ENCODE peak calls at places on chromosome 19, in nine cellular contexts. One of them, this sample, is unnamed.
A peak's percentile ranks its signal among the peaks of the same experiment; 100 is the strongest.

GRCh38 chr19:33446156-33446917 is 72.8 kb downstream of the CEBPG start:
- DNase-seq in HepG2: no peak
- DNase-seq in H1: no peak
- DNase-seq in suprapubic skin: peak; percentile 36
- DNase-seq in GM12878: no peak
- DNase-seq in K562: no peak
- DNase-seq in stomach: no peak
- DNase-seq in A549: no peak
- DNase-seq in SK-N-SH: no peak
- DNase-seq in this sample: no peak

GRCh38 chr19:4534836-4535658 is at the start of gene PLIN5:
- DNase-seq in HepG2: peak; percentile 80
- DNase-seq in H1: peak; percentile 99
- DNase-seq in suprapubic skin: peak; percentile 78
- DNase-seq in GM12878: peak; percentile 3
- DNase-seq in K562: peak; percentile 99
- DNase-seq in stomach: peak; percentile 96
- DNase-seq in A549: peak; percentile 65
- DNase-seq in SK-N-SH: peak; percentile 98
- DNase-seq in this sample: no peak

GRCh38 chr19:38544569-38545315 is 73.0 kb downstream of the MAP4K1 start:
- DNase-seq in HepG2: no peak
- DNase-seq in H1: no peak
- DNase-seq in suprapubic skin: no peak
- DNase-seq in GM12878: no peak
- DNase-seq in K562: peak; percentile 62
- DNase-seq in stomach: no peak
- DNase-seq in A549: no peak
- DNase-seq in SK-N-SH: no peak
- DNase-seq in this sample: no peak

GRCh38 chr19:33102893-33103292 is 21.9 kb downstream of the GPATCH1 start:
- DNase-seq in HepG2: no peak
- DNase-seq in H1: no peak
- DNase-seq in suprapubic skin: no peak
- DNase-seq in GM12878: no peak
- DNase-seq in K562: no peak
- DNase-seq in stomach: no peak
- DNase-seq in A549: no peak
- DNase-seq in SK-N-SH: no peak
- DNase-seq in this sample: no peak

GRCh38 chr19:5903502-5904301 is at the start of gene NDUFA11:
- DNase-seq in HepG2: peak; percentile 88
- DNase-seq in H1: peak; percentile 99
- DNase-seq in suprapubic skin: peak; percentile 100
- DNase-seq in GM12878: no peak
- DNase-seq in K562: peak; percentile 88
- DNase-seq in stomach: peak; percentile 99
- DNase-seq in A549: peak; percentile 83
- DNase-seq in SK-N-SH: peak; percentile 93
- DNase-seq in this sample: peak; percentile 99

GRCh38 chr19:48390188-48391099 is 907 bp downstream of the KDELR1 start:
- DNase-seq in HepG2: peak; percentile 44
- DNase-seq in H1: peak; percentile 84
- DNase-seq in suprapubic skin: peak; percentile 84
- DNase-seq in GM12878: no peak
- DNase-seq in K562: peak; percentile 84
- DNase-seq in stomach: peak; percentile 70
- DNase-seq in A549: no peak
- DNase-seq in SK-N-SH: peak; percentile 84
- DNase-seq in this sample: peak; percentile 21

GRCh38 chr19:3080281-3080680 is 13.9 kb upstream of the GNA11 start:
- DNase-seq in HepG2: no peak
- DNase-seq in H1: no peak
- DNase-seq in suprapubic skin: no peak
- DNase-seq in GM12878: no peak
- DNase-seq in K562: no peak
- DNase-seq in stomach: no peak
- DNase-seq in A549: no peak
- DNase-seq in SK-N-SH: peak; percentile 27
- DNase-seq in this sample: no peak

GRCh38 chr19:18809149-18809978 is 18.3 kb upstream of the COMP start:
- DNase-seq in HepG2: no peak
- DNase-seq in H1: no peak
- DNase-seq in suprapubic skin: no peak
- DNase-seq in GM12878: no peak
- DNase-seq in K562: no peak
- DNase-seq in stomach: peak; percentile 38
- DNase-seq in A549: no peak
- DNase-seq in SK-N-SH: no peak
- DNase-seq in this sample: peak; percentile 58

GRCh38 chr19:47049307-47049700 is 880 bp upstream of the TMEM160 start:
- DNase-seq in HepG2: no peak
- DNase-seq in H1: no peak
- DNase-seq in suprapubic skin: no peak
- DNase-seq in GM12878: no peak
- DNase-seq in K562: no peak
- DNase-seq in stomach: no peak
- DNase-seq in A549: no peak
- DNase-seq in SK-N-SH: no peak
- DNase-seq in this sample: no peak

GRCh38 chr19:18777156-18777724 is 13.9 kb downstream of the COMP start:
- DNase-seq in HepG2: no peak
- DNase-seq in H1: no peak
- DNase-seq in suprapubic skin: no peak
- DNase-seq in GM12878: no peak
- DNase-seq in K562: no peak
- DNase-seq in stomach: no peak
- DNase-seq in A549: no peak
- DNase-seq in SK-N-SH: no peak
- DNase-seq in this sample: no peak

GRCh38 chr19:45781282-45782161 is 768 bp downstream of the DMPK start:
- DNase-seq in HepG2: no peak
- DNase-seq in H1: no peak
- DNase-seq in suprapubic skin: no peak
- DNase-seq in GM12878: no peak
- DNase-seq in K562: no peak
- DNase-seq in stomach: peak; percentile 72
- DNase-seq in A549: peak; percentile 92
- DNase-seq in SK-N-SH: no peak
- DNase-seq in this sample: no peak

GRCh38 chr19:39132344-39132969 is 6.9 kb downstream of the PAK4 start:
- DNase-seq in HepG2: no peak
- DNase-seq in H1: no peak
- DNase-seq in suprapubic skin: no peak
- DNase-seq in GM12878: no peak
- DNase-seq in K562: no peak
- DNase-seq in stomach: no peak
- DNase-seq in A549: no peak
- DNase-seq in SK-N-SH: no peak
- DNase-seq in this sample: no peak

GRCh38 chr19:1942934-1943555 is 2.1 kb downstream of the CSNK1G2 start:
- DNase-seq in HepG2: no peak
- DNase-seq in H1: no peak
- DNase-seq in suprapubic skin: no peak
- DNase-seq in GM12878: no peak
- DNase-seq in K562: no peak
- DNase-seq in stomach: no peak
- DNase-seq in A549: no peak
- DNase-seq in SK-N-SH: no peak
- DNase-seq in this sample: no peak
- H3K4me1 ChIP-seq in HepG2: peaks cover 31% of the 10 kb centered on the region
- H3K4me1 ChIP-seq in H1: no peaks in the 10 kb centered on the region
- H3K4me1 ChIP-seq in suprapubic skin: peaks cover 53% of the 10 kb centered on the region
- H3K4me1 ChIP-seq in GM12878: peaks cover 13% of the 10 kb centered on the region
- H3K4me1 ChIP-seq in K562: peaks cover 20% of the 10 kb centered on the region
- H3K4me1 ChIP-seq in stomach: peaks cover 59% of the 10 kb centered on the region
- H3K4me1 ChIP-seq in A549: peaks cover 11% of the 10 kb centered on the region
- H3K4me1 ChIP-seq in SK-N-SH: peaks cover 27% of the 10 kb centered on the region
- H3K4me1 ChIP-seq in this sample: peaks cover 53% of the 10 kb centered on the region

GRCh38 chr19:15200575-15201364 is at the start of gene NOTCH3:
- DNase-seq in HepG2: no peak
- DNase-seq in H1: peak; percentile 77
- DNase-seq in suprapubic skin: no peak
- DNase-seq in GM12878: no peak
- DNase-seq in K562: peak; percentile 50
- DNase-seq in stomach: no peak
- DNase-seq in A549: no peak
- DNase-seq in SK-N-SH: peak; percentile 88
- DNase-seq in this sample: no peak

GRCh38 chr19:15199652-15200574 is 882 bp downstream of the NOTCH3 start:
- DNase-seq in HepG2: no peak
- DNase-seq in H1: peak; percentile 94
- DNase-seq in suprapubic skin: no peak
- DNase-seq in GM12878: no peak
- DNase-seq in K562: peak; percentile 59
- DNase-seq in stomach: no peak
- DNase-seq in A549: no peak
- DNase-seq in SK-N-SH: peak; percentile 91
- DNase-seq in this sample: no peak

GRCh38 chr19:15198006-15198356 is 2.8 kb downstream of the NOTCH3 start:
- DNase-seq in HepG2: no peak
- DNase-seq in H1: no peak
- DNase-seq in suprapubic skin: no peak
- DNase-seq in GM12878: no peak
- DNase-seq in K562: no peak
- DNase-seq in stomach: no peak
- DNase-seq in A549: no peak
- DNase-seq in SK-N-SH: no peak
- DNase-seq in this sample: no peak

GRCh38 chr19:15197275-15198005 is 3.4 kb downstream of the NOTCH3 start:
- DNase-seq in HepG2: no peak
- DNase-seq in H1: no peak
- DNase-seq in suprapubic skin: no peak
- DNase-seq in GM12878: no peak
- DNase-seq in K562: no peak
- DNase-seq in stomach: no peak
- DNase-seq in A549: no peak
- DNase-seq in SK-N-SH: peak; percentile 67
- DNase-seq in this sample: no peak

DNA sequence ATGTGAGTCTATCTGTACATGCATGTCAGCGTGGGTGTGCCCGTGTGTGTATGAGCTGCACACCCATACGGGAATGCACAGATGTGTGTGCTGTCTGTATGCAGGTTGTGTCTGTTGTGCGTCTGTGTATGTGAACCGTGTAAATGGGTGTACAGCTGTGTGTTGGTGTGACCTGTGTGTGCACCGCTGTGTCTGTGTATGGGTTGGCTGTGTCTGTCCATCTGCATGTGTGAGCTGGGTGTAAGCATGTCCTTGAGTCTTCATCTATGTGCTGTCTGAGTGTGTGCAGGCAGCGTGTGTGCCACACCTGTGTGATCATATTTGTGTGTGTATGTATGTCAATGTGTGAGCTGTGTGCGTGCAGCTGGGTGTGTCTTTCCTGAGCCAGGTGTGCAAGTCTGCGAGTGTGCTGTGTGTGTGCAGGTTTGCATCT is 1.6 kb downstream of the NOTCH3 start:
- DNase-seq in HepG2: no peak
- DNase-seq in H1: no peak
- DNase-seq in suprapubic skin: no peak
- DNase-seq in GM12878: no peak
- DNase-seq in K562: no peak
- DNase-seq in stomach: no peak
- DNase-seq in A549: no peak
- DNase-seq in SK-N-SH: no peak
- DNase-seq in this sample: no peak
- H3K27ac ChIP-seq in HepG2: no peak overlapping the region
- H3K27ac ChIP-seq in H1: no peak overlapping the region
- H3K27ac ChIP-seq in suprapubic skin: peak overlapping the region; percentile 96
- H3K27ac ChIP-seq in GM12878: no peak overlapping the region
- H3K27ac ChIP-seq in K562: no peak overlapping the region
- H3K27ac ChIP-seq in stomach: no peak overlapping the region
- H3K27ac ChIP-seq in A549: no peak overlapping the region
- H3K27ac ChIP-seq in SK-N-SH: no peak overlapping the region
- H3K27ac ChIP-seq in this sample: peak overlapping the region; percentile 86

DNA sequence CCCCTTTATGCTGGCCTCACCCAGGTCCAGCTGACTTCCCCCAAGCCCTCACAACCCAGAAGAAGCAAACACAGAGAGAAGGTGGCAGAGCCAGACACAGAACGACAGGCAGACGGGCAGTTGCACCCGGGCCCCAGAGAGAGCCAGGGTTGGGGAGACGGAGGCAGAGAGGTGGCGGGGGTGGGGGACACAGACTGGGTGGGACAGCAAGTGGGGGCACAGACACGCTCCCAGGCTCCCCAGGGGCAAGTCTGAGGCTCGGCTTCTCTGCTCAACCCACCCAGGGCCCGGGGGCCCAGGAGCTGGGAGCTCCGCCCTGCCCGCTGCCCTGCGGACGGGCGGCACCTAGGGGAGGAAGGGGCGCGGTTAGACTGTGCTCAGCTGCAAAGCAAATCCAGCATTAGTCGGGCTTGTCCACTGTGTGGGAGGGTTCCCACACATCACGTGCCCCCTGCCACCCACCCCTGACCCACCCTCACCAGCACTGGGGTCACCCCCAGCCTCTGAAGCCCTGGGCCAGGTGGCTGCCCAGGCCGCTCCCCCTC is 31.3 kb upstream of the ASF1B start:
- DNase-seq in HepG2: no peak
- DNase-seq in H1: no peak
- DNase-seq in suprapubic skin: no peak
- DNase-seq in GM12878: no peak
- DNase-seq in K562: no peak
- DNase-seq in stomach: no peak
- DNase-seq in A549: no peak
- DNase-seq in SK-N-SH: peak; percentile 41
- DNase-seq in this sample: no peak
- TF ChIP-seq EP300 in HepG2: no peak
- TF ChIP-seq EP300 in H1: no peak
- TF ChIP-seq EP300 in suprapubic skin: no peak
- TF ChIP-seq EP300 in GM12878: no peak
- TF ChIP-seq EP300 in K562: no peak
- TF ChIP-seq EP300 in stomach: no peak
- TF ChIP-seq EP300 in A549: no peak
- TF ChIP-seq EP300 in SK-N-SH: no peak
- TF ChIP-seq EP300 in this sample: no peak

DNA sequence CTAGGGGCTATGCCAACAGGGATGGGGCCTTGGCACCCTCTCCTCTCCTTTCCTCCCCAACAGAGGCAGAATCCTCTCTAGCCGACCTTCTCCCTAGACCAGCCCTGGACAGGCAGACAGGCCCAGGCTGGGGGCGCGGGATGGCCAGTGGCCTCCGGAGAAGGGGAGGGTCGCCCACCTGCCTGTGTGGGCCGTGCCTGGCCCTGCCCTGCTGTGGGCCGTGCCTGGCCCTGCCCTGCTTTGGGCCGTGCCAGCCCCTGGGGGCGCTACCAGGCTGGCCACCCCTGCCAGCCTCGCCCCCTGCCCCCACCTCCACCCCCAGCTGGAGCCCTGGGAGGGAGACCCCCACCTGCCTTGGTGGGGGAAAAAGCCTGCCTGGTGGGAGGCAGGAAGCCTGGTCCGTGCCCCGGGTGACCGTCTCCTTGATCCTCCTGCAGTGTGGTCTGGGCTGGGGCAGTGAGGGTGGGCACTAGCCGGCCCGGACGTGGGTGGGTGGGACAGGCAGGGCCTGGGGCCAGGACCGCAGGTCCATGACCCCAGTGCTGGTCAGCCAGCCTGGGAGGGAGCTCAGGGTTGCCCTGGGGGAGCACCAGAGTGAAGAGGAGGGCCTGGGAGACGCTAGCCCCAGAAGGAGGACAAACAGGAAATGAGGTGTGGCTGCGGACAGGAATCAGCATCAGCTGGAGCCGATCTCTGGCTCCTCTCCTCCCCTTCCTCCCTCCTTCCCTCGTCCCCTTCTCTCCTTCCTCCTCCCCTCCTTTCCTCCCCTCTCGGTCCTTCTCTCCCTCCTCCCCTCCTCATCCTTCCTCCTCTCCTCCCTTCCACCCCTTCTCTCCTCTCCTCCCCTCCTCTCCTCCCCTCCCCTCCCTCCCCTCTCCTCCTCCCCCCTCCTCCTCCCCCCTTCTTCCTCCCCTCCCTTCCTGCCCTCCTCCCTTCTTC is 5.1 kb upstream of the MKNK2 start:
- DNase-seq in HepG2: no peak
- DNase-seq in H1: peak; percentile 62
- DNase-seq in suprapubic skin: peak; percentile 78
- DNase-seq in GM12878: no peak
- DNase-seq in K562: no peak
- DNase-seq in stomach: no peak
- DNase-seq in A549: no peak
- DNase-seq in SK-N-SH: peak; percentile 61
- DNase-seq in this sample: no peak
- H3K4me1 ChIP-seq in HepG2: peaks cover 89% of the 10 kb centered on the region
- H3K4me1 ChIP-seq in H1: peaks cover 4% of the 10 kb centered on the region
- H3K4me1 ChIP-seq in suprapubic skin: peaks cover 96% of the 10 kb centered on the region
- H3K4me1 ChIP-seq in GM12878: peaks cover 57% of the 10 kb centered on the region
- H3K4me1 ChIP-seq in K562: peaks cover 62% of the 10 kb centered on the region
- H3K4me1 ChIP-seq in stomach: peaks cover 91% of the 10 kb centered on the region
- H3K4me1 ChIP-seq in A549: peaks cover 66% of the 10 kb centered on the region
- H3K4me1 ChIP-seq in SK-N-SH: peaks cover 55% of the 10 kb centered on the region
- H3K4me1 ChIP-seq in this sample: peaks cover 87% of the 10 kb centered on the region